ENCODE peak calls at places on chromosomes 2 and 18, in eight cellular contexts. One of them, this sample, is unnamed.

GRCh38 chr2:182650704-182651103 is 65.4 kb upstream of the DNAJC10 start:
- DNase-seq in coronary artery: no peak
- DNase-seq in psoas muscle: no peak
- DNase-seq in breast epithelium: no peak
- DNase-seq in nephron progenitor cell: no peak
- DNase-seq in endothelial cell: no peak
- DNase-seq in neural progenitor cell: peak
- DNase-seq in mesothelial cell of epicardium: no peak
- DNase-seq in this sample: no peak

GRCh38 chr2:240162032-240162431 is 21.6 kb upstream of the OTOS start:
- DNase-seq in coronary artery: no peak
- DNase-seq in psoas muscle: peak
- DNase-seq in breast epithelium: no peak
- DNase-seq in nephron progenitor cell: no peak
- DNase-seq in endothelial cell: no peak
- DNase-seq in neural progenitor cell: no peak
- DNase-seq in mesothelial cell of epicardium: no peak
- DNase-seq in this sample: no peak

GRCh38 chr18:79962311-79962710 is 2.1 kb upstream of the HSBP1L1 start:
- DNase-seq in coronary artery: no peak
- DNase-seq in psoas muscle: no peak
- DNase-seq in breast epithelium: peak
- DNase-seq in nephron progenitor cell: no peak
- DNase-seq in endothelial cell: no peak
- DNase-seq in neural progenitor cell: no peak
- DNase-seq in mesothelial cell of epicardium: no peak
- DNase-seq in this sample: no peak

GRCh38 chr18:59733411-59733810 is 36.2 kb upstream of the CCBE1 start:
- DNase-seq in coronary artery: no peak
- DNase-seq in psoas muscle: no peak
- DNase-seq in breast epithelium: no peak
- DNase-seq in nephron progenitor cell: no peak
- DNase-seq in endothelial cell: no peak
- DNase-seq in neural progenitor cell: no peak
- DNase-seq in mesothelial cell of epicardium: no peak
- DNase-seq in this sample: no peak

GRCh38 chr18:77622009-77622692 is 372.5 kb downstream of the GALR1 start:
- DNase-seq in coronary artery: no peak
- DNase-seq in psoas muscle: no peak
- DNase-seq in breast epithelium: no peak
- DNase-seq in nephron progenitor cell: no peak
- DNase-seq in endothelial cell: no peak
- DNase-seq in neural progenitor cell: no peak
- DNase-seq in mesothelial cell of epicardium: no peak
- DNase-seq in this sample: no peak

GRCh38 chr18:44793685-44794084 is 113.0 kb downstream of the SETBP1 start:
- DNase-seq in coronary artery: no peak
- DNase-seq in psoas muscle: no peak
- DNase-seq in breast epithelium: no peak
- DNase-seq in nephron progenitor cell: no peak
- DNase-seq in endothelial cell: no peak
- DNase-seq in neural progenitor cell: no peak
- DNase-seq in mesothelial cell of epicardium: no peak
- DNase-seq in this sample: no peak

GRCh38 chr18:24016643-24017042 is 2.1 kb downstream of the TTC39C start:
- DNase-seq in coronary artery: no peak
- DNase-seq in psoas muscle: no peak
- DNase-seq in breast epithelium: no peak
- DNase-seq in nephron progenitor cell: no peak
- DNase-seq in endothelial cell: no peak
- DNase-seq in neural progenitor cell: no peak
- DNase-seq in mesothelial cell of epicardium: no peak
- DNase-seq in this sample: no peak

GRCh38 chr2:201433389-201433995 is 17.8 kb downstream of the TRAK2 start:
- DNase-seq in coronary artery: no peak
- DNase-seq in psoas muscle: no peak
- DNase-seq in breast epithelium: no peak
- DNase-seq in nephron progenitor cell: no peak
- DNase-seq in endothelial cell: no peak
- DNase-seq in neural progenitor cell: no peak
- DNase-seq in mesothelial cell of epicardium: no peak
- DNase-seq in this sample: no peak

GRCh38 chr2:9408641-9409151 is 14.6 kb downstream of the ITGB1BP1 start:
- DNase-seq in coronary artery: no peak
- DNase-seq in psoas muscle: no peak
- DNase-seq in breast epithelium: peak
- DNase-seq in nephron progenitor cell: no peak
- DNase-seq in endothelial cell: no peak
- DNase-seq in neural progenitor cell: no peak
- DNase-seq in mesothelial cell of epicardium: no peak
- DNase-seq in this sample: peak

GRCh38 chr18:62505669-62506494 is 16.9 kb upstream of the ZCCHC2 start:
- DNase-seq in coronary artery: no peak
- DNase-seq in psoas muscle: no peak
- DNase-seq in breast epithelium: no peak
- DNase-seq in nephron progenitor cell: no peak
- DNase-seq in endothelial cell: no peak
- DNase-seq in neural progenitor cell: no peak
- DNase-seq in mesothelial cell of epicardium: no peak
- DNase-seq in this sample: no peak

GRCh38 chr2:19848952-19849351 is 52.8 kb downstream of the TTC32 start:
- DNase-seq in coronary artery: peak
- DNase-seq in psoas muscle: no peak
- DNase-seq in breast epithelium: no peak
- DNase-seq in nephron progenitor cell: no peak
- DNase-seq in endothelial cell: no peak
- DNase-seq in neural progenitor cell: no peak
- DNase-seq in mesothelial cell of epicardium: no peak
- DNase-seq in this sample: no peak

DNA sequence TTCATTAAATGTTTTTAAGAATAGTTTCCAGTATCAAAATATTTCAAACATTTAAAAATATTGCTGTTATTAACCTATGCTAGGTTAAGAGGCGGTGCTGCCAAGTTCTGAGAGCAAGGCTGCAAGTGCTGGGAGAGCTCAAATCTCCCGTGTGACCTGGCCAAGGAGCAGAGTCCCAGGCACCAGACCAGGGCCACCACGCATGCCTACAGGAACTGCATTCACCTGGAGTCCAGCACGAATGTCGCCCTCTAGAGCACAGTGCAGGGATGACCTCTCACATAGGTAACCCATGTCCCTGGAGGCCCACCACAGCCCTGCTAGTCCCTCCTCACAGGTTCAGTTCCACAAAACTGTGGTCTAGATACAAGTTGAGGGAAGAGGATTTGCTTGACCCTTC is 120.4 kb upstream of the POU3F3 start:
- DNase-seq in coronary artery: no peak
- DNase-seq in psoas muscle: no peak
- DNase-seq in breast epithelium: no peak
- DNase-seq in nephron progenitor cell: no peak
- DNase-seq in endothelial cell: peak
- DNase-seq in neural progenitor cell: peak
- DNase-seq in mesothelial cell of epicardium: no peak
- DNase-seq in this sample: no peak
- TF ChIP-seq CTCF in coronary artery: no peak
- TF ChIP-seq CTCF in psoas muscle: no peak
- TF ChIP-seq CTCF in breast epithelium: no peak
- TF ChIP-seq CTCF in nephron progenitor cell: peak
- TF ChIP-seq CTCF in endothelial cell: peak
- TF ChIP-seq CTCF in neural progenitor cell: peak
- TF ChIP-seq CTCF in mesothelial cell of epicardium: no peak
- TF ChIP-seq CTCF in this sample: peak

GRCh38 chr2:120984452-120985173 is 248.9 kb downstream of the GLI2 start:
- DNase-seq in coronary artery: no peak
- DNase-seq in psoas muscle: no peak
- DNase-seq in breast epithelium: no peak
- DNase-seq in nephron progenitor cell: no peak
- DNase-seq in endothelial cell: no peak
- DNase-seq in neural progenitor cell: no peak
- DNase-seq in mesothelial cell of epicardium: no peak
- DNase-seq in this sample: no peak

GRCh38 chr2:120985174-120985996 is 249.7 kb downstream of the GLI2 start:
- DNase-seq in coronary artery: no peak
- DNase-seq in psoas muscle: no peak
- DNase-seq in breast epithelium: no peak
- DNase-seq in nephron progenitor cell: no peak
- DNase-seq in endothelial cell: no peak
- DNase-seq in neural progenitor cell: no peak
- DNase-seq in mesothelial cell of epicardium: no peak
- DNase-seq in this sample: no peak

GRCh38 chr2:120982598-120982997 is 246.9 kb downstream of the GLI2 start:
- DNase-seq in coronary artery: no peak
- DNase-seq in psoas muscle: no peak
- DNase-seq in breast epithelium: no peak
- DNase-seq in nephron progenitor cell: no peak
- DNase-seq in endothelial cell: no peak
- DNase-seq in neural progenitor cell: no peak
- DNase-seq in mesothelial cell of epicardium: no peak
- DNase-seq in this sample: no peak

GRCh38 chr2:120983344-120983743 is 247.7 kb downstream of the GLI2 start:
- DNase-seq in coronary artery: no peak
- DNase-seq in psoas muscle: no peak
- DNase-seq in breast epithelium: no peak
- DNase-seq in nephron progenitor cell: no peak
- DNase-seq in endothelial cell: no peak
- DNase-seq in neural progenitor cell: no peak
- DNase-seq in mesothelial cell of epicardium: no peak
- DNase-seq in this sample: no peak

DNA sequence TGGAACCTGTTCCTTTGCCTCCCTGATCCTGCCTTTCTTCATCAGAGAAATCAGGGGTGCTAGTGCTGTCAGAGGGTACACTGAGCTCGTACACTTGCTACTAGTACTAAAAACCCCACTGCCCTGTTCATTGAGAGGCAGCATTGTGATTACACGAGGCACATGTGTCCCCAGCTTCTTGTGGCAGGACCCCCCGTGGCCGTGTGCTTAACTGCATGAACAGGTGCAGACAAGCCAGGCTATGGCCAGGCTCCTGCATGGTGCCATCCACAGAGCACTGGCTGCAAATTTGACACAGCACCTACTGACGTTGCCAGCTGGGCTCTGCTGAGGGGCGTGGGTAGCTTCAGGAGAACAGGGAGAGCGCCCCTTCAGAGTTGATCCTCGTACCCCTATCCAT is 248.4 kb downstream of the GLI2 start:
- DNase-seq in coronary artery: no peak
- DNase-seq in psoas muscle: no peak
- DNase-seq in breast epithelium: no peak
- DNase-seq in nephron progenitor cell: no peak
- DNase-seq in endothelial cell: no peak
- DNase-seq in neural progenitor cell: no peak
- DNase-seq in mesothelial cell of epicardium: no peak
- DNase-seq in this sample: no peak
- TF ChIP-seq CTCF in coronary artery: no peak
- TF ChIP-seq CTCF in psoas muscle: no peak
- TF ChIP-seq CTCF in breast epithelium: no peak
- TF ChIP-seq CTCF in nephron progenitor cell: no peak
- TF ChIP-seq CTCF in endothelial cell: no peak
- TF ChIP-seq CTCF in neural progenitor cell: no peak
- TF ChIP-seq CTCF in mesothelial cell of epicardium: no peak
- TF ChIP-seq CTCF in this sample: no peak

GRCh38 chr2:159070235-159070634 is 101.8 kb downstream of the TANC1 start:
- DNase-seq in coronary artery: no peak
- DNase-seq in psoas muscle: no peak
- DNase-seq in breast epithelium: no peak
- DNase-seq in nephron progenitor cell: no peak
- DNase-seq in endothelial cell: no peak
- DNase-seq in neural progenitor cell: no peak
- DNase-seq in mesothelial cell of epicardium: no peak
- DNase-seq in this sample: no peak

GRCh38 chr2:159069229-159069628 is 100.8 kb downstream of the TANC1 start:
- DNase-seq in coronary artery: no peak
- DNase-seq in psoas muscle: no peak
- DNase-seq in breast epithelium: no peak
- DNase-seq in nephron progenitor cell: no peak
- DNase-seq in endothelial cell: no peak
- DNase-seq in neural progenitor cell: no peak
- DNase-seq in mesothelial cell of epicardium: no peak
- DNase-seq in this sample: no peak

GRCh38 chr2:159073256-159073655 is 104.8 kb downstream of the TANC1 start:
- DNase-seq in coronary artery: no peak
- DNase-seq in psoas muscle: no peak
- DNase-seq in breast epithelium: no peak
- DNase-seq in nephron progenitor cell: no peak
- DNase-seq in endothelial cell: no peak
- DNase-seq in neural progenitor cell: no peak
- DNase-seq in mesothelial cell of epicardium: no peak
- DNase-seq in this sample: no peak

GRCh38 chr2:159072795-159073194 is 104.4 kb downstream of the TANC1 start:
- DNase-seq in coronary artery: no peak
- DNase-seq in psoas muscle: no peak
- DNase-seq in breast epithelium: no peak
- DNase-seq in nephron progenitor cell: no peak
- DNase-seq in endothelial cell: no peak
- DNase-seq in neural progenitor cell: no peak
- DNase-seq in mesothelial cell of epicardium: no peak
- DNase-seq in this sample: no peak

GRCh38 chr2:159071190-159071915 is 102.9 kb downstream of the TANC1 start:
- DNase-seq in coronary artery: no peak
- DNase-seq in psoas muscle: no peak
- DNase-seq in breast epithelium: no peak
- DNase-seq in nephron progenitor cell: no peak
- DNase-seq in endothelial cell: no peak
- DNase-seq in neural progenitor cell: no peak
- DNase-seq in mesothelial cell of epicardium: no peak
- DNase-seq in this sample: no peak
- TF ChIP-seq CTCF in coronary artery: no peak
- TF ChIP-seq CTCF in psoas muscle: peak
- TF ChIP-seq CTCF in breast epithelium: no peak
- TF ChIP-seq CTCF in nephron progenitor cell: no peak
- TF ChIP-seq CTCF in endothelial cell: peak
- TF ChIP-seq CTCF in neural progenitor cell: no peak
- TF ChIP-seq CTCF in mesothelial cell of epicardium: peak
- TF ChIP-seq CTCF in this sample: no peak

GRCh38 chr2:131154647-131155046 is 49.5 kb downstream of the PLEKHB2 start:
- DNase-seq in coronary artery: no peak
- DNase-seq in psoas muscle: no peak
- DNase-seq in breast epithelium: no peak
- DNase-seq in nephron progenitor cell: no peak
- DNase-seq in endothelial cell: no peak
- DNase-seq in neural progenitor cell: no peak
- DNase-seq in mesothelial cell of epicardium: no peak
- DNase-seq in this sample: no peak

GRCh38 chr2:131153529-131153928 is 48.4 kb downstream of the PLEKHB2 start:
- DNase-seq in coronary artery: no peak
- DNase-seq in psoas muscle: no peak
- DNase-seq in breast epithelium: no peak
- DNase-seq in nephron progenitor cell: no peak
- DNase-seq in endothelial cell: no peak
- DNase-seq in neural progenitor cell: no peak
- DNase-seq in mesothelial cell of epicardium: no peak
- DNase-seq in this sample: no peak

GRCh38 chr2:131154071-131154531 is 49.0 kb downstream of the PLEKHB2 start:
- DNase-seq in coronary artery: no peak
- DNase-seq in psoas muscle: peak
- DNase-seq in breast epithelium: no peak
- DNase-seq in nephron progenitor cell: peak
- DNase-seq in endothelial cell: peak
- DNase-seq in neural progenitor cell: peak
- DNase-seq in mesothelial cell of epicardium: no peak
- DNase-seq in this sample: peak

GRCh38 chr2:131155208-131155855 is 50.2 kb downstream of the PLEKHB2 start:
- DNase-seq in coronary artery: no peak
- DNase-seq in psoas muscle: no peak
- DNase-seq in breast epithelium: no peak
- DNase-seq in nephron progenitor cell: no peak
- DNase-seq in endothelial cell: no peak
- DNase-seq in neural progenitor cell: no peak
- DNase-seq in mesothelial cell of epicardium: no peak
- DNase-seq in this sample: no peak

GRCh38 chr2:131156452-131157149 is 51.5 kb downstream of the PLEKHB2 start:
- DNase-seq in coronary artery: no peak
- DNase-seq in psoas muscle: no peak
- DNase-seq in breast epithelium: no peak
- DNase-seq in nephron progenitor cell: peak
- DNase-seq in endothelial cell: no peak
- DNase-seq in neural progenitor cell: no peak
- DNase-seq in mesothelial cell of epicardium: no peak
- DNase-seq in this sample: no peak
- TF ChIP-seq CTCF in coronary artery: no peak
- TF ChIP-seq CTCF in psoas muscle: no peak
- TF ChIP-seq CTCF in breast epithelium: no peak
- TF ChIP-seq CTCF in nephron progenitor cell: no peak
- TF ChIP-seq CTCF in endothelial cell: no peak
- TF ChIP-seq CTCF in neural progenitor cell: no peak
- TF ChIP-seq CTCF in mesothelial cell of epicardium: no peak
- TF ChIP-seq CTCF in this sample: no peak